ENCODE peak calls at places on chromosome 21, in seven cellular contexts. W is IMR-90, P is SK-N-SH, U is H1, B is K562, H is HepG2, S is HCT116. F is an unnamed sample.

GRCh38 chr21:17119466-17120297 is 393.2 kb upstream of the CXADR start:
- DNase-seq in U (no peak), H (no peak), W (no peak), P (no peak), S (no peak), B (no peak), F (no peak)

GRCh38 chr21:39523398-39523797 is 71.6 kb downstream of the SH3BGR start:
- DNase-seq in H (no peak), W (no peak), U (no peak), P (no peak), S (no peak), B (no peak), F (no peak)

GRCh38 chr21:26842976-26843911 is 2.0 kb downstream of the ADAMTS1 start:
- DNase-seq in S (no peak), H (no peak), W (peak), U (peak), P (peak), B (no peak), F (no peak)

GRCh38 chr21:33940164-33940563 is 24.6 kb upstream of the ATP5PO start:
- DNase-seq in H (no peak), B (no peak), W (peak), S (no peak), U (peak), P (no peak), F (no peak)

GRCh38 chr21:24290151-24290833 is 1317.0 kb downstream of the MRPL39 start:
- DNase-seq in B (no peak), W (no peak), S (no peak), H (no peak), P (no peak), U (no peak), F (no peak)

GRCh38 chr21:19853709-19854575 is 1144.3 kb upstream of the NCAM2 start:
- DNase-seq in W (no peak), P (no peak), H (no peak), B (peak), U (no peak), S (no peak), F (no peak)

GRCh38 chr21:21714396-21714795 is 716.2 kb downstream of the NCAM2 start:
- DNase-seq in P (no peak), B (no peak), W (peak), S (no peak), H (no peak), U (no peak), F (no peak)

GRCh38 chr21:32463367-32463766 is 50.9 kb downstream of the EVA1C start:
- DNase-seq in P (no peak), B (no peak), H (no peak), U (no peak), S (peak), W (peak), F (no peak)

GRCh38 chr21:26077523-26077922 is 93.0 kb downstream of the APP start:
- DNase-seq in U (no peak), H (no peak), W (peak), P (no peak), S (no peak), B (no peak), F (no peak)

GRCh38 chr21:14414932-14415508 is 32.1 kb upstream of the HSPA13 start:
- DNase-seq in P (no peak), S (no peak), W (no peak), U (no peak), H (no peak), B (no peak), F (peak)

GRCh38 chr21:37074195-37074510 is 1.1 kb downstream of the TTC3 start:
- DNase-seq in U (no peak), H (no peak), W (no peak), B (peak), S (no peak), P (peak), F (no peak)

GRCh38 chr21:28104346-28104745 is 888.3 kb downstream of the LTN1 start:
- DNase-seq in U (no peak), B (no peak), P (peak), W (no peak), H (no peak), S (no peak), F (no peak)

GRCh38 chr21:37063433-37063832 is 9.4 kb downstream of the PIGP start:
- DNase-seq in S (no peak), P (peak), B (no peak), U (no peak), H (no peak), W (no peak), F (no peak)

GRCh38 chr21:16838330-16838729 is 674.5 kb upstream of the CXADR start:
- DNase-seq in W (no peak), B (no peak), S (no peak), P (no peak), U (no peak), H (no peak), F (no peak)

GRCh38 chr21:37766104-37766503 is 150.2 kb downstream of the KCNJ6 start:
- DNase-seq in P (no peak), W (no peak), H (no peak), B (no peak), S (no peak), U (no peak), F (no peak)

GRCh38 chr21:25412090-25412489 is 195.2 kb downstream of the MRPL39 start:
- DNase-seq in P (no peak), U (no peak), S (no peak), B (no peak), W (peak), H (no peak), F (no peak)

GRCh38 chr21:38993561-38993960 is 187.8 kb downstream of the ETS2 start:
- DNase-seq in S (peak), H (peak), B (no peak), W (peak), U (no peak), P (no peak), F (no peak)

GRCh38 chr21:40902299-40902698 is 55.3 kb upstream of the DSCAM start:
- DNase-seq in S (no peak), W (no peak), P (no peak), B (no peak), U (no peak), H (no peak), F (no peak)

GRCh38 chr21:29656504-29657227 is 283.1 kb downstream of the GRIK1 start:
- DNase-seq in H (no peak), B (peak), W (peak), U (no peak), P (no peak), S (no peak), F (no peak)

GRCh38 chr21:33936221-33937038 is 20.8 kb upstream of the ATP5PO start:
- DNase-seq in S (no peak), H (no peak), B (no peak), P (no peak), W (no peak), U (no peak), F (no peak)

GRCh38 chr21:35045539-35046222 is 3.4 kb downstream of the RUNX1 start:
- DNase-seq in W (no peak), P (no peak), B (no peak), S (no peak), U (no peak), H (no peak), F (no peak)
- H3K9ac ChIP-seq in W (no peak), P (no peak), B (no peak), S (no peak), U (no peak), H (no peak), F (peak)

GRCh38 chr21:44892536-44893277 is 19.2 kb upstream of the PTTG1IP start:
- DNase-seq in S (peak), B (peak), U (peak), H (no peak), W (peak), P (peak), F (no peak)
- TF ChIP-seq RAD21 in S (peak), B (peak), U (peak), H (peak), W (peak), P (peak), F (peak)

DNA sequence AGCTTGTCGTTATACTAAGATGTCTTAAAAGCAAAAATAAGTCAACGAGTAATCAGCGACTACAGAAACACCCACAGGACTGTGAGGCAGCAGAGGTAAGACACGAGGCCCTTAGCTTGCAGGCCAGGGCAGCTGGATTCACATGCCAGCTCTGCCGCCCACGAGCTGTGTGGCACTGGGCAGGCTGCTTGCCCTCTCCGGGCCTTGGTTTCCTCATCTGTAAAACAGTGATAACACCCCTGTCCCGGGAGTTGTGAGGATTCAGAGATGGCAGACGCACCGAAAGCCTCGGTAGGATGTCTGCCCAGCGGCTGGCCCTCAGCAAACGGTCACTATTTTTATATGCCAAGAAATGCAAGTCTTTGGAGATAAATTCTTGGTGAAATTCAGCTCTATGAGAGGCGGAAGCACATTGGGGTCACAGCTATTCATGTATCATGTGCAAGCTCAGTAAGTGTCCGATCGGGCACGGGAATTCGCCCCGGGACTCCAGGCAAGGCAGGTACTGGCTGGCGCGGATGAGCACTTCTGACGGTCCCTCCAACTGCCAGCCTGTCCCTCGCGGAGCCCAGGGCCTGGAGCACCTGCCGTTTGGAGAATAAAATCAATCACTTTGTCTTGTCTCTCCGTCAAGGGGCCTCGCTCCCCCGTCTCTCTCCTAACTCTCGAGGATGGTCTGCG is 1.1 kb downstream of the C2CD2 start:
- DNase-seq in H (no peak), B (no peak), P (no peak), U (no peak), S (no peak), W (peak), F (no peak)
- H3K9ac ChIP-seq in H (peak), B (peak), P (peak), U (no peak), S (peak), W (peak), F (peak)

DNA sequence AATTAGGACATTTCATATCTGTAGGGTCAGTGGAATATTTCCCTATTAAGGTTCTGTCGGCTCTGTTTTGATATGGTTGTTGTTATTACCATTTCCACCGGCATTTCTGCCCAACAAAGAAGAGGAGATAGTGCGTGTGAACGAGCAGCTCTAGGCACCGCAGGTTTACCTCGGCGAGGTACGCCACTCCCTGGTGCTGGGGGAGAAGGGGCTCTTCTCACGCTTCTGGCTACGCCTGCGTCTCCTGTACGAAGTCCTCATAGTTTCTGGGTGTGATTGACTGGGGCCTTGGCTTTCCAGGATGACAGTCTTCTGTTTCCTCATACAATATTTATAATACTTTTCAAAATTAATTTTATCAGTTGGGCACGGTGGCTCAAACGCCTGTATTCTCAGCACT is 54.4 kb upstream of the DIP2A start:
- DNase-seq in U (no peak), W (no peak), H (no peak), P (no peak), B (no peak), S (no peak), F (no peak)
- TF ChIP-seq RAD21 in U (no peak), W (no peak), H (no peak), P (no peak), B (no peak), S (no peak), F (no peak)

GRCh38 chr21:36044056-36044455 is 16.3 kb downstream of the SETD4 start:
- DNase-seq in B (no peak), P (no peak), W (no peak), S (no peak), U (no peak), H (no peak), F (no peak)
- H3K9ac ChIP-seq in B (no peak), P (no peak), W (no peak), S (no peak), U (no peak), H (no peak), F (no peak)

F was measured in GM12878.